ENCODE peak calls at places on chromosomes 2 and 18, in five cellular contexts. H, Q, J, E and F are unnamed samples.

GRCh38 chr2:169573974-169574299 is 272 bp upstream of the FASTKD1 start:
- DNase-seq in H (no peak), Q (no peak), J (no peak), E (no peak), F (no peak)

GRCh38 chr18:58645398-58645797 is 16.5 kb upstream of the ALPK2 start:
- DNase-seq in H (peak), Q (no peak), J (no peak), E (no peak), F (no peak)

GRCh38 chr2:1990724-1991123 is 246.4 kb upstream of the PXDN start:
- DNase-seq in H (no peak), Q (no peak), J (no peak), E (no peak), F (no peak)

GRCh38 chr2:112805542-112805941 is 21.2 kb upstream of the IL1A start:
- DNase-seq in H (no peak), Q (no peak), J (no peak), E (no peak), F (no peak)

GRCh38 chr2:127174977-127175376 is 45.1 kb downstream of the CYP27C1 start:
- DNase-seq in H (peak), Q (no peak), J (no peak), E (peak), F (no peak)

GRCh38 chr2:105432749-105433148 is 33.9 kb upstream of the FHL2 start:
- DNase-seq in H (peak), Q (no peak), J (no peak), E (peak), F (no peak)

GRCh38 chr2:225824748-225825449 is 425.4 kb downstream of the NYAP2 start:
- DNase-seq in H (no peak), Q (peak), J (no peak), E (no peak), F (peak)

GRCh38 chr18:7567487-7568425 is 640 bp downstream of the PTPRM start:
- DNase-seq in H (peak), Q (peak), J (peak), E (peak), F (peak)

GRCh38 chr18:48543228-48543627 is 4.4 kb downstream of the CTIF start:
- DNase-seq in H (no peak), Q (peak), J (no peak), E (no peak), F (peak)

GRCh38 chr2:140659293-140659692 is 1471.5 kb downstream of the LRP1B start:
- DNase-seq in H (no peak), Q (no peak), J (no peak), E (no peak), F (no peak)

GRCh38 chr2:120758181-120759048 is 22.7 kb downstream of the GLI2 start:
- DNase-seq in H (peak), Q (peak), J (no peak), E (peak), F (peak)

GRCh38 chr18:51135361-51135760 is 62.1 kb downstream of the MEX3C start:
- DNase-seq in H (peak), Q (no peak), J (no peak), E (peak), F (no peak)

GRCh38 chr18:11393486-11393885 is 215.9 kb upstream of the SLC35G4 start:
- DNase-seq in H (no peak), Q (no peak), J (no peak), E (no peak), F (peak)

GRCh38 chr2:201118957-201119848 is 3.2 kb downstream of the CFLAR start:
- DNase-seq in H (peak), Q (no peak), J (no peak), E (peak), F (peak)

GRCh38 chr18:24536834-24537233 is 76.4 kb downstream of the HRH4 start:
- DNase-seq in H (no peak), Q (no peak), J (no peak), E (no peak), F (no peak)

GRCh38 chr2:23112517-23112916 is 272.5 kb upstream of the KLHL29 start:
- DNase-seq in H (no peak), Q (no peak), J (no peak), E (no peak), F (no peak)

GRCh38 chr2:423479-423878 is 135.6 kb upstream of the ALKAL2 start:
- DNase-seq in H (no peak), Q (no peak), J (no peak), E (no peak), F (no peak)

GRCh38 chr18:70693196-70693595 is 404.4 kb downstream of the SOCS6 start:
- DNase-seq in H (peak), Q (no peak), J (peak), E (no peak), F (peak)

GRCh38 chr2:159998236-159998635 is 64.2 kb downstream of the PLA2R1 start:
- DNase-seq in H (no peak), Q (no peak), J (no peak), E (no peak), F (no peak)

GRCh38 chr2:68762112-68762511 is 27.5 kb downstream of the ARHGAP25 start:
- DNase-seq in H (no peak), Q (no peak), J (no peak), E (no peak), F (no peak)

GRCh38 chr2:62920070-62920469 is 130.6 kb upstream of the OTX1 start:
- DNase-seq in H (peak), Q (no peak), J (no peak), E (peak), F (no peak)

GRCh38 chr2:1618191-1618961 is 125.9 kb downstream of the PXDN start:
- DNase-seq in H (no peak), Q (no peak), J (no peak), E (no peak), F (no peak)

GRCh38 chr2:197310940-197311485 is 433 bp upstream of the ANKRD44 start:
- DNase-seq in H (no peak), Q (no peak), J (no peak), E (peak), F (no peak)

GRCh38 chr2:37671013-37671815 is at the start of gene CDC42EP3:
- DNase-seq in H (no peak), Q (peak), J (peak), E (peak), F (peak)

GRCh38 chr2:206274434-206275273 is at the start of gene ZDBF2:
- DNase-seq in H (peak), Q (peak), J (peak), E (peak), F (peak)

GRCh38 chr2:204337638-204338037 is 207.6 kb upstream of the PARD3B start:
- DNase-seq in H (no peak), Q (no peak), J (no peak), E (no peak), F (no peak)

GRCh38 chr2:100391735-100392515 is 25.5 kb downstream of the CHST10 start:
- DNase-seq in H (no peak), Q (no peak), J (no peak), E (no peak), F (no peak)

GRCh38 chr2:48712151-48712550 is 43.4 kb downstream of the LHCGR start:
- DNase-seq in H (peak), Q (no peak), J (no peak), E (no peak), F (no peak)

GRCh38 chr18:79478484-79479113 is 82.9 kb downstream of the NFATC1 start:
- DNase-seq in H (no peak), Q (no peak), J (no peak), E (no peak), F (no peak)

GRCh38 chr2:231299267-231299666 is 96.2 kb upstream of the B3GNT7 start:
- DNase-seq in H (no peak), Q (no peak), J (no peak), E (no peak), F (no peak)

GRCh38 chr2:120820263-120820884 is 84.7 kb downstream of the GLI2 start:
- DNase-seq in H (peak), Q (no peak), J (peak), E (peak), F (no peak)

GRCh38 chr2:1607971-1608688 is 136.2 kb downstream of the PXDN start:
- DNase-seq in H (peak), Q (no peak), J (no peak), E (no peak), F (no peak)

GRCh38 chr2:100817388-100817985 is 2.5 kb upstream of the NPAS2 start:
- DNase-seq in H (no peak), Q (no peak), J (no peak), E (peak), F (no peak)

GRCh38 chr2:65116645-65117044 is 13.3 kb downstream of the RAB1A start:
- DNase-seq in H (no peak), Q (no peak), J (no peak), E (no peak), F (no peak)

GRCh38 chr18:62744076-62744705 is 28.9 kb downstream of the PHLPP1 start:
- DNase-seq in H (peak), Q (no peak), J (no peak), E (no peak), F (no peak)

GRCh38 chr2:235059161-235059560 is 107.3 kb downstream of the SH3BP4 start:
- DNase-seq in H (no peak), Q (no peak), J (no peak), E (no peak), F (no peak)

GRCh38 chr2:70779911-70780580 is 10.4 kb downstream of the FIGLA start:
- DNase-seq in H (no peak), Q (no peak), J (no peak), E (no peak), F (no peak)
- H2BK15ac ChIP-seq in H (no peak), Q (no peak), J (no peak), E (no peak), F (no peak)

DNA sequence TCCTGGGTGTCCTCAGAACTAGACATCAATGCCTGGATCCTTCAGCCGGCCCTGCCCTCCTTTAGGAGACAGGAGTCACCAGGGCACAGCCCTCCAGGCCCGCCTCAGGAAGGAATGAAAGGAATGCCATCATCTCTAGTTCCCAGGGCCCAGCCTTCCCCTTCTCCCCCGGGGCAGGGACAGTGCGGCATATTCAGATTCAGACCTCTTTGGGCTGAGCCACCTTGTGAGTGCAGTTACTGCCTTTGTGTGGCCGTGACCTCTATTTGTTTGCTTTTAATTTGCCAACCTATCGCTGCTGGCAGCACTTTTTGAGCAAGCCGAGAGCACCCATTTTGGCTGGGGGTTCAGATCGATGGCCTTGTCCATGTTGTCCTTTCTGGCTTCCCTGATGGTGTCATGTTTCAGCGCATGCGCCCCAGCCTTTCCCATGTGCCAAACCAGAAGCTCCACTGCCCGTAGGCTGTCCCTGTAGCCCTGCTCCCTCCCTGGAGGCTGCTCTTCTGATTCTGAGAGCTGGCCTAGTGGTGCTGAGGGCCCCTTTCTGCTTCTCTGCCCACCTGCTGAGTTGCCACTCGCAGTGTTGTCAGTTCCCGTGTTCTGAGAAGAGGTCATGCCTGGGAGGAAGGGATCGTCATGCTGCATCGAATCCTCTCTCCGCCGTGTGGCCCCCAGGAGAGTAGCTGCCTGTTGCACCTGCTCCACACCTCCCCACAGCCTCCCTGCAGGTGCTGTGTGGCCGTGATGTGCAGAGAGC is 10.9 kb downstream of the ANKRD23 start:
- DNase-seq in H (peak), Q (peak), J (peak), E (peak), F (peak)
- H2AK5ac ChIP-seq in H (peak), Q (no peak), J (no peak), E (no peak), F (no peak)

GRCh38 chr2:102062802-102063201 is 71.0 kb downstream of the IL1R2 start:
- DNase-seq in H (no peak), Q (no peak), J (no peak), E (no peak), F (no peak)

GRCh38 chr2:102061962-102062795 is 70.4 kb downstream of the IL1R2 start:
- DNase-seq in H (peak), Q (no peak), J (no peak), E (peak), F (no peak)

GRCh38 chr2:102064679-102065674 is 73.2 kb downstream of the IL1R2 start:
- DNase-seq in H (peak), Q (no peak), J (no peak), E (no peak), F (no peak)

GRCh38 chr2:102063948-102064678 is 72.4 kb downstream of the IL1R2 start:
- DNase-seq in H (peak), Q (peak), J (peak), E (peak), F (peak)

GRCh38 chr2:102063360-102063947 is 71.7 kb downstream of the IL1R2 start:
- DNase-seq in H (peak), Q (no peak), J (no peak), E (peak), F (peak)
- H3K18ac ChIP-seq in H (peak), Q (no peak), J (no peak), E (peak), F (no peak)

GRCh38 chr2:219522111-219523030 is 8.1 kb downstream of the ASIC4 start:
- DNase-seq in H (peak), Q (peak), J (no peak), E (peak), F (peak)
- H2BK15ac ChIP-seq in H (no peak), Q (no peak), J (peak), E (peak), F (no peak)